ENCODE peak calls at places on chromosomes 11 and 22, in ten cellular contexts. K, U, O, N, X, T, J, Z, E and F are unnamed samples.
A peak's percentile ranks its signal among the peaks of the same experiment; 100 is the strongest.

GRCh38 chr22:49044776-49045175 is 782.9 kb downstream of the BRD1 start:
- DNase-seq in K (no peak), U (no peak), O (no peak), N (no peak), X (no peak), T (no peak), J (no peak), Z (no peak), E (no peak), F (no peak)

GRCh38 chr22:48871176-48871840 is 956.4 kb downstream of the BRD1 start:
- DNase-seq in K (no peak), U (no peak), O (no peak), N (no peak), X (no peak), T (no peak), J (no peak), Z (no peak), E (no peak), F (no peak)

GRCh38 chr11:45146072-45147016 is at the start of gene PRDM11:
- DNase-seq in K (peak; percentile 64), U (peak; percentile 75), O (peak; percentile 73), N (no peak), X (peak; percentile 81), T (peak; percentile 66), J (peak; percentile 47), Z (peak; percentile 40), E (peak; percentile 54), F (peak; percentile 68)

GRCh38 chr11:74682731-74683278 is 48.4 kb downstream of the CHRDL2 start:
- DNase-seq in K (no peak), U (no peak), O (no peak), N (no peak), X (peak; percentile 5), T (no peak), J (no peak), Z (no peak), E (no peak), F (no peak)

GRCh38 chr11:73317373-73317772 is 9.3 kb downstream of the ARHGEF17 start:
- DNase-seq in K (no peak), U (no peak), O (peak; percentile 52), N (no peak), X (no peak), T (peak; percentile 83), J (no peak), Z (no peak), E (no peak), F (no peak)

GRCh38 chr11:2987881-2988280 is 4.2 kb downstream of the NAP1L4 start:
- DNase-seq in K (peak; percentile 69), U (no peak), O (no peak), N (no peak), X (no peak), T (no peak), J (no peak), Z (peak; percentile 16), E (peak; percentile 72), F (peak; percentile 8)

GRCh38 chr11:1480555-1481482 is 5.8 kb downstream of the MOB2 start:
- DNase-seq in K (no peak), U (no peak), O (no peak), N (no peak), X (no peak), T (no peak), J (no peak), Z (no peak), E (no peak), F (no peak)

GRCh38 chr11:26992031-26992541 is 1.8 kb upstream of the FIBIN start:
- DNase-seq in K (no peak), U (peak; percentile 96), O (no peak), N (no peak), X (no peak), T (no peak), J (no peak), Z (no peak), E (no peak), F (peak; percentile 5)

GRCh38 chr22:23834830-23835772 is 3.7 kb downstream of the DERL3 start:
- DNase-seq in K (no peak), U (no peak), O (peak; percentile 64), N (no peak), X (peak; percentile 17), T (peak; percentile 69), J (no peak), Z (no peak), E (no peak), F (no peak)

GRCh38 chr11:67731583-67731982 is 57.2 kb upstream of the ALDH3B2 start:
- DNase-seq in K (no peak), U (no peak), O (no peak), N (no peak), X (no peak), T (no peak), J (no peak), Z (no peak), E (no peak), F (peak; percentile 27)

GRCh38 chr22:50469377-50470305 is 5.2 kb downstream of the SBF1 start:
- DNase-seq in K (peak; percentile 97), U (peak; percentile 17), O (peak; percentile 83), N (peak; percentile 85), X (peak; percentile 46), T (no peak), J (no peak), Z (peak; percentile 93), E (peak; percentile 96), F (peak; percentile 88)

GRCh38 chr11:14347991-14348390 is 11.0 kb downstream of the RRAS2 start:
- DNase-seq in K (no peak), U (no peak), O (no peak), N (no peak), X (no peak), T (no peak), J (no peak), Z (no peak), E (no peak), F (no peak)

GRCh38 chr11:67405196-67405567 is 1.3 kb downstream of the TBC1D10C start:
- DNase-seq in K (no peak), U (no peak), O (no peak), N (no peak), X (no peak), T (no peak), J (no peak), Z (no peak), E (no peak), F (no peak)

GRCh38 chr22:37187552-37187890 is 526 bp downstream of the C1QTNF6 start:
- DNase-seq in K (no peak), U (no peak), O (peak; percentile 38), N (no peak), X (peak; percentile 55), T (no peak), J (no peak), Z (no peak), E (no peak), F (peak; percentile 44)

GRCh38 chr22:49976439-49977175 is 16.0 kb downstream of the PIM3 start:
- DNase-seq in K (no peak), U (no peak), O (peak; percentile 26), N (no peak), X (no peak), T (no peak), J (no peak), Z (no peak), E (peak; percentile 46), F (no peak)

DNA sequence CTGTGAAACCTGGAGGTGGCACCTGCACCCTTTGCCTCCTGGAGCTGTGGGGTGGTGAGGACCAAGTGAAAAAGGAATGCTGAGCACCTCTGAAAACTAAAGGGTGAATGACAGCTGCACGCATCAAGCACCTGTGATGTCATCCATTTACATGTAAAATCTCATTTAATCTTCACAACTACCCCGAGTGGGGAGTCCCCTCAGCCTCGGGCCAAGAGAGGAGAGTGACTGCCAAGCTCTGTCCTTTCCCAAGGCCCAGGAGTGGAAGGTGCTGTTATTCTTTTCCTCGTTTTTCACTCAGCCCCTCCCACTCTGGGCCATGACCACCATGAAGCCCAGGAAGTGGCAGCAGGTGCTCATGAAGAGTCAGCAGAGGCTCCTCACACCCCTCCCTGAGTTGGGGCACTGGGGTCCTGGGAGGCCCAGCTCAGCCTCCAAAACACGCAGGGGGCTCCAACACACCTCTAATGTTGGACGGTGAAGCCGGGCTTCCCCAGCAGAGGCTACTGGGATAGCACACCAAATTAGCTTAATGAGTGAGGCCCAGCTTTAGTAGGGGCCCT is 35.7 kb downstream of the NECTIN1 start:
- DNase-seq in K (no peak), U (no peak), O (no peak), N (no peak), X (no peak), T (no peak), J (no peak), Z (peak; percentile 26), E (no peak), F (no peak)
- H3K27ac ChIP-seq in K (no peak overlapping the region), U (no peak overlapping the region), O (no peak overlapping the region), N (no peak overlapping the region), X (no peak overlapping the region), T (no peak overlapping the region), J (no peak overlapping the region), Z (peak overlapping the region; percentile 81), E (no peak overlapping the region), F (no peak overlapping the region)

DNA sequence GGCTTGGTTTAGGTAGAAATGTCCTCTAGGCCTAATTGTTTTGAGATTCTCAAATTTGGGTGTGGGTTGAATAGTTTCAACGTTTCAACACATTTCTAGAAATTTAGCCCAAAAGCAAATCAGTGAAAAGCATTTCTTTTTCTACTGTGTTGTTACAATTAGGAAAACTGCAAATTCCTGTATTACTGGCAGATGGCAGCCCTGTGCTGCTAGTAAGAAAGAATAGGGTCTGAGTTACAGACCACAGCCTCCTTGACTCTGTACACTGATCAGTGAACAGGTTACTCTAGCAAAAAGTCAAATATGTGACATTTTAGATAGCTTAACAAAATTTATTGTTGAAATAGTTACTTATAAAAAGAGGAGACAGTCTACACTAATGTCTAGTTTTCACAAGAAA is 703.0 kb downstream of the JRKL start:
- DNase-seq in K (no peak), U (no peak), O (no peak), N (no peak), X (no peak), T (no peak), J (no peak), Z (no peak), E (no peak), F (no peak)
- H3K4me1 ChIP-seq in K (no peaks in the 10 kb centered on the region), U (no peaks in the 10 kb centered on the region), O (no peaks in the 10 kb centered on the region), N (no peaks in the 10 kb centered on the region), X (no peaks in the 10 kb centered on the region), T (no peaks in the 10 kb centered on the region), J (no peaks in the 10 kb centered on the region), Z (no peaks in the 10 kb centered on the region), E (no peaks in the 10 kb centered on the region), F (no peaks in the 10 kb centered on the region)

DNA sequence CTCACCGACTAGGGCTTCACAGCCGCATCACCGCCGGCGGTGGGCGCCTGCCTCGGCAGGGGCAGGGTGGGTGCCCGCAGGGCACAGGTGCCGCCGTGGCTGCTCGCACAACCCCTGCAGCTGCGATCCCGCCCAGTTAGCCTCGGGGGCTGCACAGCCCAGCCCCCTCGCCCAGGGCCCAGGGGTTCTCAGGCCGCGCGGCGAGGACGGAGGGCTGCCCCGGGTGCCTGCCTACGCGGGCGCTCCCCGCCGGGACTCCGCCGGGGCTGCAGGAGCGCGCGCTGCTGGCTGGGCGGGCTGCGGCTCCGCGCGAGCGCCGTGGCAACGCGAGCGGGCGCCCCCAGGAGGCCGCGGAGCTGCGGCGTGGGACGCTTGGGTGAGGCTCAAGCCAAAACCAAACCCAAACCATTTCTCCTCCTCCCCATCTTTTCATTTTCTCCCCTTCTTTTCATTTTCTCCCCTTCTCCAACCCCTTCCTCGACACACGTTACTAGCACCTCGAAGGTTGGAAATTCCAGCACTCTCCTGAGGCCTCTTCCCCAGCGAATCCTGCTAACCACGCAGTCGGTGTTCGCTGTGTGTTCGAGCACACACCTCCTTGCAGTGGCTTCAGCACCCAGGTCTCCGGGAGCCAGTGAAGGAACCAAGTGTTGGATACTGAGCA is at the start of gene MICAL3:
- DNase-seq in K (peak; percentile 56), U (peak; percentile 65), O (peak; percentile 69), N (peak; percentile 40), X (peak; percentile 63), T (peak; percentile 54), J (peak; percentile 54), Z (peak; percentile 80), E (peak; percentile 64), F (peak; percentile 61)
- H3K27ac ChIP-seq in K (no peak within 1 kb of the TSS), U (peak within 1 kb of the TSS; percentile 23), O (peak within 1 kb of the TSS; percentile 74), N (no peak within 1 kb of the TSS), X (peak within 1 kb of the TSS; percentile 82), T (peak within 1 kb of the TSS; percentile 80), J (no peak within 1 kb of the TSS), Z (no peak within 1 kb of the TSS), E (no peak within 1 kb of the TSS), F (peak within 1 kb of the TSS; percentile 20)

GRCh38 chr22:28921585-28921879 is 38.2 kb downstream of the ZNRF3 start:
- DNase-seq in K (no peak), U (no peak), O (no peak), N (no peak), X (no peak), T (no peak), J (no peak), Z (no peak), E (no peak), F (no peak)
- H3K4me1 ChIP-seq in K (no peaks in the 10 kb centered on the region), U (no peaks in the 10 kb centered on the region), O (peaks cover 61% of the 10 kb centered on the region), N (peaks cover 40% of the 10 kb centered on the region), X (peaks cover 39% of the 10 kb centered on the region), T (peaks cover 19% of the 10 kb centered on the region), J (peaks cover 28% of the 10 kb centered on the region), Z (no peaks in the 10 kb centered on the region), E (no peaks in the 10 kb centered on the region), F (no peaks in the 10 kb centered on the region)